ENCODE peak calls at places on chromosomes 16 and 17, in eight cellular contexts. N is PC-3, H is MM.1S, O is HCT116, R is hepatocyte, B is OCI-LY7, F is GM23338, G is SK-N-SH. D is an unnamed sample.

GRCh38 chr16:2015117-2015946 is 4.3 kb upstream of the NPW start:
- DNase-seq in N (peak; percentile 92), H (peak; percentile 3), O (peak; percentile 68), R (peak; percentile 63), B (no peak), F (no peak), G (no peak), D (no peak)

GRCh38 chr16:46884513-46885293 is 541 bp downstream of the GPT2 start:
- DNase-seq in N (no peak), H (peak; percentile 8), O (no peak), R (peak; percentile 45), B (peak; percentile 55), F (no peak), G (peak; percentile 63), D (peak; percentile 54)

GRCh38 chr17:8518346-8518745 is 82.7 kb downstream of the NDEL1 start:
- DNase-seq in N (no peak), H (no peak), O (no peak), R (peak; percentile 55), B (no peak), F (no peak), G (no peak), D (no peak)

GRCh38 chr16:21701271-21701670 is 37.5 kb downstream of the OTOA start:
- DNase-seq in N (no peak), H (no peak), O (no peak), R (no peak), B (no peak), F (peak; percentile 65), G (no peak), D (no peak)

GRCh38 chr17:76497979-76498885 is 3.0 kb downstream of the RHBDF2 start:
- DNase-seq in N (peak; percentile 89), H (no peak), O (no peak), R (peak; percentile 84), B (no peak), F (peak; percentile 65), G (peak; percentile 96), D (peak; percentile 91)

GRCh38 chr17:28575126-28575795 is 1.4 kb downstream of the ALDOC start:
- DNase-seq in N (no peak), H (no peak), O (no peak), R (no peak), B (no peak), F (peak; percentile 15), G (peak; percentile 76), D (no peak)

GRCh38 chr17:18997650-18998196 is 6.8 kb downstream of the FAM83G start:
- DNase-seq in N (no peak), H (no peak), O (no peak), R (no peak), B (no peak), F (no peak), G (no peak), D (no peak)

GRCh38 chr16:83717814-83718213 is 90.0 kb upstream of the HSBP1 start:
- DNase-seq in N (no peak), H (no peak), O (no peak), R (no peak), B (no peak), F (no peak), G (no peak), D (peak; percentile 79)

GRCh38 chr16:52537463-52537862 is 9.5 kb downstream of the TOX3 start:
- DNase-seq in N (no peak), H (no peak), O (no peak), R (peak; percentile 29), B (no peak), F (no peak), G (no peak), D (no peak)

GRCh38 chr17:77778636-77779524 is 179.6 kb upstream of the TNRC6C start:
- DNase-seq in N (no peak), H (no peak), O (no peak), R (peak; percentile 32), B (no peak), F (no peak), G (peak; percentile 96), D (peak; percentile 21)

GRCh38 chr16:22671301-22672076 is 142.5 kb upstream of the HS3ST2 start:
- DNase-seq in N (peak; percentile 43), H (no peak), O (no peak), R (no peak), B (no peak), F (peak; percentile 53), G (no peak), D (peak; percentile 47)

GRCh38 chr17:76548378-76549214 is 8.8 kb downstream of the PRCD start:
- DNase-seq in N (no peak), H (no peak), O (no peak), R (no peak), B (no peak), F (peak; percentile 1), G (no peak), D (no peak)

GRCh38 chr16:90026135-90026534 is 6.9 kb upstream of the DBNDD1 start:
- DNase-seq in N (no peak), H (no peak), O (no peak), R (no peak), B (no peak), F (peak; percentile 40), G (no peak), D (no peak)

GRCh38 chr17:4634981-4635380 is 6.5 kb downstream of the ALOX15 start:
- DNase-seq in N (no peak), H (no peak), O (no peak), R (no peak), B (no peak), F (no peak), G (no peak), D (peak; percentile 45)

GRCh38 chr17:44071772-44072171 is 1.2 kb downstream of the G6PC3 start:
- DNase-seq in N (peak; percentile 41), H (no peak), O (no peak), R (no peak), B (no peak), F (no peak), G (no peak), D (peak; percentile 48)

GRCh38 chr16:71383054-71383773 is 24.7 kb downstream of the CALB2 start:
- DNase-seq in N (peak; percentile 7), H (no peak), O (no peak), R (peak; percentile 34), B (no peak), F (peak; percentile 48), G (no peak), D (peak; percentile 50)

GRCh38 chr17:6479626-6480324 is 35.5 kb downstream of the PIMREG start:
- DNase-seq in N (no peak), H (no peak), O (no peak), R (no peak), B (no peak), F (no peak), G (no peak), D (no peak)

GRCh38 chr17:72561680-72562079 is 440.9 kb downstream of the SOX9 start:
- DNase-seq in N (no peak), H (no peak), O (no peak), R (no peak), B (no peak), F (no peak), G (no peak), D (no peak)

GRCh38 chr17:79019631-79020584 is 4.1 kb upstream of the C1QTNF1 start:
- DNase-seq in N (peak; percentile 86), H (peak; percentile 67), O (peak; percentile 76), R (peak; percentile 68), B (peak; percentile 45), F (peak; percentile 63), G (peak; percentile 81), D (peak; percentile 88)

GRCh38 chr16:85360323-85361277 is 248.3 kb upstream of the CIBAR2 start:
- DNase-seq in N (no peak), H (peak; percentile 50), O (no peak), R (peak; percentile 63), B (peak; percentile 68), F (no peak), G (peak; percentile 88), D (no peak)

GRCh38 chr16:52069866-52070265 is 477.1 kb downstream of the TOX3 start:
- DNase-seq in N (peak; percentile 2), H (no peak), O (no peak), R (peak; percentile 71), B (no peak), F (peak; percentile 80), G (peak; percentile 0), D (peak; percentile 43)

GRCh38 chr16:85928411-85928820 is 29.5 kb downstream of the IRF8 start:
- DNase-seq in N (no peak), H (no peak), O (no peak), R (peak; percentile 51), B (no peak), F (no peak), G (no peak), D (peak; percentile 60)

GRCh38 chr17:28528329-28529011 is 22.3 kb downstream of the FOXN1 start:
- DNase-seq in N (peak; percentile 42), H (no peak), O (no peak), R (peak; percentile 65), B (no peak), F (peak; percentile 43), G (no peak), D (peak; percentile 79)

GRCh38 chr16:82046941-82047340 is 11.9 kb downstream of the HSD17B2 start:
- DNase-seq in N (no peak), H (no peak), O (no peak), R (no peak), B (no peak), F (no peak), G (no peak), D (no peak)

GRCh38 chr17:81111066-81111465 is 54.2 kb upstream of the PVALEF start:
- DNase-seq in N (no peak), H (no peak), O (no peak), R (no peak), B (no peak), F (no peak), G (no peak), D (no peak)
- H3K9me2 ChIP-seq in N (no peaks in the 10 kb centered on the region), H (no peaks in the 10 kb centered on the region), O (no peaks in the 10 kb centered on the region), R (no peaks in the 10 kb centered on the region), B (no peaks in the 10 kb centered on the region), F (no peaks in the 10 kb centered on the region), G (no peaks in the 10 kb centered on the region), D (no peaks in the 10 kb centered on the region)

GRCh38 chr17:10114931-10115535 is 83.4 kb downstream of the GAS7 start:
- DNase-seq in N (peak; percentile 46), H (no peak), O (no peak), R (peak; percentile 91), B (peak; percentile 4), F (no peak), G (peak; percentile 75), D (peak; percentile 97)
- H3K4me2 ChIP-seq in N (peak overlapping the region; percentile 20), H (no peak overlapping the region), O (peak overlapping the region; percentile 73), R (peak overlapping the region; percentile 58), B (no peak overlapping the region), F (no peak overlapping the region), G (peak overlapping the region; percentile 77), D (peak overlapping the region; percentile 76)

GRCh38 chr16:4913130-4913773 is 23.7 kb downstream of the PPL start:
- DNase-seq in N (no peak), H (peak; percentile 47), O (no peak), R (no peak), B (no peak), F (no peak), G (no peak), D (no peak)
- TF ChIP-seq EZH2phosphoT487 in N (no peak), H (no peak), O (no peak), R (no peak), B (no peak), F (no peak), G (no peak), D (no peak)

GRCh38 chr17:50807675-50808074 is 27.7 kb upstream of the WFIKKN2 start:
- DNase-seq in N (no peak), H (no peak), O (no peak), R (no peak), B (no peak), F (no peak), G (no peak), D (no peak)
- H3K9me2 ChIP-seq in N (no peaks in the 10 kb centered on the region), H (no peaks in the 10 kb centered on the region), O (no peaks in the 10 kb centered on the region), R (no peaks in the 10 kb centered on the region), B (no peaks in the 10 kb centered on the region), F (peaks cover 3% of the 10 kb centered on the region), G (no peaks in the 10 kb centered on the region), D (no peaks in the 10 kb centered on the region)

GRCh38 chr17:57174591-57174990 is 81.7 kb upstream of the MSI2 start:
- DNase-seq in N (no peak), H (peak; percentile 10), O (no peak), R (no peak), B (no peak), F (no peak), G (no peak), D (no peak)
- H3K4me2 ChIP-seq in N (no peak overlapping the region), H (no peak overlapping the region), O (no peak overlapping the region), R (no peak overlapping the region), B (no peak overlapping the region), F (no peak overlapping the region), G (no peak overlapping the region), D (no peak overlapping the region)

D was measured in GM23248.